ENCODE peak calls at places on chromosomes 2 and 18, in six cellular contexts. N, L, P, Q, D and O are unnamed samples.

GRCh38 chr2:185402474-185402873 is 336.1 kb upstream of the FSIP2 start:
- DNase-seq in L (no peak), D (no peak), P (no peak), Q (no peak), N (no peak), O (no peak)

GRCh38 chr2:234550056-234550455 is 53.2 kb upstream of the ARL4C start:
- DNase-seq in D (no peak), Q (no peak), P (no peak), L (no peak), N (no peak), O (no peak)

GRCh38 chr2:101502095-101502494 is 27.2 kb upstream of the RFX8 start:
- DNase-seq in Q (no peak), N (no peak), D (no peak), P (no peak), L (no peak), O (no peak)

GRCh38 chr2:238790126-238790820 is 57.6 kb upstream of the TWIST2 start:
- DNase-seq in L (no peak), N (no peak), Q (no peak), P (no peak), D (no peak), O (no peak)

GRCh38 chr2:10222-10875 is 36.0 kb downstream of the FAM110C start:
- DNase-seq in Q (no peak), N (peak), D (no peak), P (no peak), L (no peak), O (no peak)

GRCh38 chr2:113337809-113338208 is 59.1 kb upstream of the PAX8 start:
- DNase-seq in Q (no peak), L (no peak), D (no peak), N (no peak), P (no peak), O (no peak)

GRCh38 chr18:57802166-57802868 is 798 bp downstream of the ATP8B1 start:
- DNase-seq in Q (peak), D (peak), P (no peak), N (no peak), L (no peak), O (no peak)

GRCh38 chr2:121886059-121886458 is 130.6 kb downstream of the TSN start:
- DNase-seq in P (no peak), N (no peak), D (no peak), Q (no peak), L (no peak), O (no peak)

GRCh38 chr2:68832161-68832869 is 38.9 kb downstream of the BMP10 start:
- DNase-seq in P (no peak), D (peak), Q (no peak), N (no peak), L (peak), O (peak)

GRCh38 chr2:203682688-203683130 is 23.7 kb upstream of the CD28 start:
- DNase-seq in D (no peak), N (no peak), Q (no peak), L (no peak), P (no peak), O (peak)

GRCh38 chr2:20608666-20609348 is 42.1 kb downstream of the HS1BP3 start:
- DNase-seq in D (no peak), Q (no peak), P (peak), L (peak), N (no peak), O (no peak)

GRCh38 chr2:238270606-238271005 is 17.8 kb downstream of the PER2 start:
- DNase-seq in Q (no peak), N (no peak), P (no peak), L (no peak), D (no peak), O (no peak)

GRCh38 chr18:79445740-79446566 is 50.2 kb downstream of the NFATC1 start:
- DNase-seq in P (no peak), Q (no peak), L (no peak), N (no peak), D (no peak), O (peak)

GRCh38 chr18:66949419-66949818 is 345.5 kb upstream of the CDH19 start:
- DNase-seq in N (no peak), D (no peak), P (no peak), Q (no peak), L (no peak), O (no peak)

GRCh38 chr18:48031011-48031480 is 100.6 kb upstream of the SMAD2 start:
- DNase-seq in Q (peak), L (peak), N (no peak), P (peak), D (peak), O (peak)

GRCh38 chr2:9739508-9739907 is 103.8 kb upstream of the TAF1B start:
- DNase-seq in Q (no peak), P (peak), D (peak), N (peak), L (no peak), O (no peak)

GRCh38 chr2:69753659-69754350 is 11.9 kb downstream of the ANXA4 start:
- DNase-seq in D (no peak), L (no peak), Q (no peak), N (no peak), P (no peak), O (no peak)

GRCh38 chr2:179224361-179224760 is 40.3 kb downstream of the SESTD1 start:
- DNase-seq in P (no peak), N (no peak), L (no peak), D (no peak), Q (no peak), O (no peak)

GRCh38 chr2:10785260-10785659 is 27.3 kb downstream of the PDIA6 start:
- DNase-seq in P (no peak), D (no peak), Q (no peak), N (no peak), L (no peak), O (no peak)

GRCh38 chr2:219520079-219520478 is 5.8 kb downstream of the ASIC4 start:
- DNase-seq in N (no peak), Q (no peak), D (no peak), P (no peak), L (no peak), O (no peak)

GRCh38 chr18:32974421-32975165 is 201.8 kb upstream of the KLHL14 start:
- DNase-seq in L (peak), N (no peak), Q (no peak), D (no peak), P (peak), O (peak)

GRCh38 chr18:26003391-26003790 is 87.0 kb downstream of the SS18 start:
- DNase-seq in N (no peak), P (peak), Q (no peak), L (no peak), D (no peak), O (peak)

GRCh38 chr2:218282173-218282991 is 9.9 kb downstream of the TMBIM1 start:
- DNase-seq in D (no peak), P (no peak), Q (no peak), N (no peak), L (no peak), O (peak)

GRCh38 chr2:104250635-104251034 is 603.3 kb upstream of the POU3F3 start:
- DNase-seq in L (peak), N (no peak), P (no peak), Q (no peak), D (no peak), O (peak)

GRCh38 chr2:23697676-23698075 is 229.2 kb downstream of the ATAD2B start:
- DNase-seq in L (no peak), P (no peak), Q (no peak), N (no peak), D (no peak), O (no peak)

GRCh38 chr18:11154369-11154982 is 5.1 kb upstream of the PIEZO2 start:
- DNase-seq in D (no peak), L (peak), Q (no peak), P (peak), N (no peak), O (peak)

GRCh38 chr2:190215620-190216019 is 104.0 kb downstream of the HIBCH start:
- DNase-seq in P (no peak), L (no peak), D (no peak), Q (no peak), N (no peak), O (no peak)

GRCh38 chr2:6186332-6187100 is 494.3 kb downstream of the SOX11 start:
- DNase-seq in N (no peak), Q (no peak), P (no peak), L (no peak), D (no peak), O (peak)

GRCh38 chr2:12008425-12009061 is 262.1 kb downstream of the LPIN1 start:
- DNase-seq in P (no peak), N (no peak), Q (no peak), D (no peak), L (no peak), O (peak)

GRCh38 chr2:217331577-217332139 is 471.8 kb upstream of the TNP1 start:
- DNase-seq in P (no peak), Q (no peak), N (no peak), D (no peak), L (peak), O (peak)

GRCh38 chr2:98187194-98187593 is 100.2 kb downstream of the VWA3B start:
- DNase-seq in D (no peak), L (no peak), Q (no peak), N (no peak), P (no peak), O (no peak)

GRCh38 chr2:39567507-39567906 is 98.2 kb upstream of the TMEM178A start:
- DNase-seq in L (no peak), P (no peak), N (no peak), Q (no peak), D (no peak), O (peak)

GRCh38 chr2:157246212-157247067 is 11.1 kb upstream of the GALNT5 start:
- DNase-seq in Q (no peak), L (peak), D (peak), P (no peak), N (no peak), O (peak)

GRCh38 chr2:18244840-18245239 is 315.6 kb downstream of the RDH14 start:
- DNase-seq in N (no peak), Q (no peak), L (no peak), P (peak), D (no peak), O (no peak)

GRCh38 chr2:231704017-231704416 is 4.3 kb upstream of the PTMA start:
- DNase-seq in Q (no peak), L (no peak), D (no peak), N (no peak), P (no peak), O (no peak)

GRCh38 chr2:81324046-81324445 is 1019.5 kb upstream of the LRRTM1 start:
- DNase-seq in Q (peak), N (no peak), P (peak), D (no peak), L (peak), O (peak)

GRCh38 chr18:51082571-51083264 is 52.7 kb downstream of the SMAD4 start:
- DNase-seq in P (no peak), N (no peak), Q (no peak), L (peak), D (no peak), O (peak)

GRCh38 chr2:71671203-71671602 is 217.8 kb downstream of the DYSF start:
- DNase-seq in Q (no peak), N (no peak), D (no peak), L (no peak), P (no peak), O (no peak)

GRCh38 chr2:10297950-10298349 is 4.8 kb upstream of the HPCAL1 start:
- DNase-seq in Q (no peak), D (peak), N (peak), L (peak), P (no peak), O (peak)

GRCh38 chr2:151193576-151193975 is 68.1 kb downstream of the RBM43 start:
- DNase-seq in D (no peak), P (no peak), L (no peak), N (no peak), Q (no peak), O (no peak)